ENCODE peak calls at places on chromosomes 1 and 21, in five cellular contexts. P, U, X, O and D are unnamed samples.
A peak's percentile ranks its signal among the peaks of the same experiment; 100 is the strongest.

GRCh38 chr1:116983678-116984077 is 17.9 kb upstream of the CD101 start:
- DNase-seq in P (no peak), U (no peak), X (no peak), O (no peak), D (no peak)

GRCh38 chr1:63758805-63759204 is 15.0 kb upstream of the ROR1 start:
- DNase-seq in P (no peak), U (no peak), X (no peak), O (no peak), D (no peak)

GRCh38 chr1:179327679-179328078 is 34.1 kb downstream of the SOAT1 start:
- DNase-seq in P (no peak), U (peak; percentile 10), X (no peak), O (no peak), D (no peak)

GRCh38 chr1:201681375-201681774 is 142.4 kb downstream of the NAV1 start:
- DNase-seq in P (peak; percentile 19), U (no peak), X (no peak), O (no peak), D (no peak)

GRCh38 chr1:180171691-180172090 is 17.0 kb downstream of the QSOX1 start:
- DNase-seq in P (no peak), U (no peak), X (no peak), O (no peak), D (no peak)

GRCh38 chr1:3907031-3907534 is 7.0 kb upstream of the C1orf174 start:
- DNase-seq in P (no peak), U (no peak), X (no peak), O (no peak), D (no peak)

GRCh38 chr21:15164678-15165303 is 100.0 kb upstream of the NRIP1 start:
- DNase-seq in P (peak; percentile 28), U (no peak), X (no peak), O (no peak), D (no peak)

GRCh38 chr1:46363121-46363520 is 22.5 kb downstream of the NSUN4 start:
- DNase-seq in P (no peak), U (no peak), X (no peak), O (no peak), D (no peak)

GRCh38 chr21:45981641-45982255 is at the start of gene COL6A1:
- DNase-seq in P (peak; percentile 74), U (peak; percentile 37), X (no peak), O (peak; percentile 84), D (no peak)

GRCh38 chr1:43269627-43270375 is at the start of gene TMEM125:
- DNase-seq in P (no peak), U (no peak), X (no peak), O (peak; percentile 20), D (no peak)

GRCh38 chr1:11272544-11272841 is 505 bp upstream of the UBIAD1 start:
- DNase-seq in P (no peak), U (no peak), X (no peak), O (no peak), D (no peak)

GRCh38 chr1:190904091-190904695 is 426.5 kb upstream of the BRINP3 start:
- DNase-seq in P (peak; percentile 47), U (no peak), X (no peak), O (no peak), D (no peak)

GRCh38 chr1:114319480-114319879 is 165.8 kb upstream of the SYT6 start:
- DNase-seq in P (peak; percentile 39), U (no peak), X (no peak), O (no peak), D (no peak)

GRCh38 chr1:203769505-203770343 is 4.7 kb downstream of the LAX1 start:
- DNase-seq in P (peak; percentile 91), U (peak; percentile 22), X (no peak), O (peak; percentile 66), D (no peak)

GRCh38 chr1:31007462-31007991 is 58.0 kb downstream of the PUM1 start:
- DNase-seq in P (peak; percentile 84), U (no peak), X (no peak), O (no peak), D (no peak)

GRCh38 chr1:226569879-226570547 is 21.4 kb downstream of the STUM start:
- DNase-seq in P (no peak), U (no peak), X (peak; percentile 26), O (no peak), D (no peak)

GRCh38 chr1:209630383-209631219 is 21.6 kb downstream of the LAMB3 start:
- DNase-seq in P (no peak), U (peak; percentile 48), X (no peak), O (no peak), D (no peak)

GRCh38 chr1:145987926-145988325 is 8.5 kb downstream of the TXNIP start:
- DNase-seq in P (no peak), U (no peak), X (no peak), O (no peak), D (no peak)

GRCh38 chr1:41315867-41316266 is 45.4 kb upstream of the FOXO6 start:
- DNase-seq in P (no peak), U (no peak), X (no peak), O (no peak), D (peak; percentile 25)

GRCh38 chr1:19685994-19686393 is 21.3 kb downstream of the HTR6 start:
- DNase-seq in P (no peak), U (no peak), X (no peak), O (no peak), D (no peak)